ENCODE peak calls at places on chromosomes 7 and 10, in four cellular contexts. N is spleen, T is osteoblast, D is trophoblast cell. M is an unnamed sample.

GRCh38 chr7:69656077-69656476 is 57.8 kb downstream of the AUTS2 start:
- DNase-seq in D (no peak), N (no peak), T (no peak), M (no peak)

GRCh38 chr10:31158000-31158658 is 126.5 kb upstream of the ZNF438 start:
- DNase-seq in D (no peak), N (no peak), T (no peak), M (no peak)

GRCh38 chr7:15326044-15326644 is 235.7 kb downstream of the AGMO start:
- DNase-seq in D (no peak), T (peak; percentile 18), N (no peak), M (peak; percentile 52)

GRCh38 chr10:12238821-12239220 is 42.8 kb downstream of the CDC123 start:
- DNase-seq in N (no peak), T (no peak), D (peak; percentile 61), M (no peak)

GRCh38 chr7:155208681-155209477 is 88.8 kb upstream of the INSIG1 start:
- DNase-seq in T (peak; percentile 89), D (no peak), N (peak; percentile 79), M (no peak)

GRCh38 chr10:102832987-102833386 is 4.2 kb downstream of the CYP17A1 start:
- DNase-seq in D (peak; percentile 86), N (no peak), T (peak; percentile 65), M (no peak)

GRCh38 chr10:70348228-70348850 is 34.1 kb downstream of the LRRC20 start:
- DNase-seq in T (no peak), N (peak; percentile 38), D (no peak), M (peak; percentile 29)

GRCh38 chr10:102269017-102269416 is 23.7 kb downstream of the GBF1 start:
- DNase-seq in T (no peak), N (no peak), D (no peak), M (no peak)

GRCh38 chr7:86645174-86645566 is 1.5 kb downstream of the GRM3 start:
- DNase-seq in T (no peak), N (no peak), D (no peak), M (no peak)

GRCh38 chr10:42475168-42476098 is 162.9 kb downstream of the ZNF33B start:
- DNase-seq in D (peak; percentile 5), T (peak; percentile 85), N (peak; percentile 77), M (no peak)

GRCh38 chr7:107505997-107506682 is 36.3 kb downstream of the GPR22 start:
- DNase-seq in N (no peak), T (no peak), D (peak; percentile 59), M (peak; percentile 91)

GRCh38 chr7:50564630-50565558 is at the start of gene DDC:
- DNase-seq in N (no peak), D (no peak), T (no peak), M (no peak)

GRCh38 chr10:99784731-99785441 is 2.4 kb downstream of the ABCC2 start:
- DNase-seq in T (no peak), D (no peak), N (no peak), M (no peak)

GRCh38 chr10:17527530-17528146 is 73.2 kb upstream of the ST8SIA6 start:
- DNase-seq in D (no peak), N (no peak), T (no peak), M (peak; percentile 93)

GRCh38 chr7:54774785-54775740 is 16.1 kb upstream of the SEC61G start:
- DNase-seq in N (no peak), T (no peak), D (no peak), M (no peak)

GRCh38 chr10:64115913-64116643 is 594.9 kb downstream of the REEP3 start:
- DNase-seq in T (no peak), N (no peak), D (peak; percentile 8), M (peak; percentile 5)

GRCh38 chr10:121559321-121559720 is 38.9 kb downstream of the FGFR2 start:
- DNase-seq in T (peak; percentile 38), N (no peak), D (no peak), M (no peak)

GRCh38 chr7:151893405-151893923 is 16.5 kb upstream of the PRKAG2 start:
- DNase-seq in T (peak; percentile 14), N (peak; percentile 56), D (no peak), M (no peak)

DNA sequence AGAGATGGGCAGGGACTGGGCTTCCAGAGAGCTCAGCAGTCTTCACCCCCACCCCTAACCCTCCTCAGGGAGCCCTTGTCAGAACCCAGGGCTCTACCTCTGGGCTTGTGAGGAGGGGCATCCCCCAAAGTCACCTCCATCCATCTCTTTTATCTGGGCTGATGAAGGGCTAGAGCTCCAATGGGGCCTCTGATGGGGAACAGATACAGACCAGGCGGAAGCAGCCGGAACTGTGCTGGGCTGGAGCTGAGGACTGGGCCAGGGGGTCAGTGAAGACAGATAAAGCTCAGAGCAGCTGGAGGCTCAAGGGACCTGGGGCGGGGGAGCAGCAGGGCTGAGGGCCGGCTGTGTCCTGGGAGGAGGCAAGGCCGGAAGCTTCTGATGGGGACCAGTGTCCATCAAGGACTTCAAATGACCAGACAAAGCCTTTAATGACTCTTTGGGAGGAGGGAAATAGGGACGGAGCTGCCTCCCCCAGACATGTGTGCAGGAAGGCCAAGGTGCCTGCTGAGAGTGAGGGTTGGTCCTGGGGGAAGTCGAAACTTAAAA is 10.2 kb downstream of the KAZALD1 start:
- DNase-seq in T (peak; percentile 17), D (no peak), N (no peak), M (no peak)
- H3K27me3 ChIP-seq in T (peaks cover 43% of the 10 kb centered on the region), D (peaks cover 15% of the 10 kb centered on the region), N (no peaks in the 10 kb centered on the region), M (peaks cover 17% of the 10 kb centered on the region)

DNA sequence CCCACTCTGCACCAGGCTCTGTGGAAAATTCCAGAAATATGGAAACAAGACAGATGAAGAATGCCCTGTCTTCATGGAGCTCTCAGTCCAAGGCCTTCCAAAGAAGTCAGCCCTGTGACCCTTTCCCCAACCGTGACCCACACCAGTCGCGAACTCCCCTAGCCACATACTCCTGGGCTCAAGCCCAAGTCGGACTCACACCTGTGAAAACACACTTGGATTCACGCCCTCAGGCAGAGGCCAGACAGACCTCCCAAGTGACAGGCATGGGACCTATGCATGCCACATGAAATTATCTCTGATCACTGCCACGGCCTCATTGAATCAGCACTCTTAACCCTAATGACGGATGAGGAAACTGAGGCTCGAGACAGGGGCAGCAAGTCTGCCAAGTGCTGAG is 42.5 kb downstream of the ZCCHC24 start:
- DNase-seq in N (peak; percentile 47), D (no peak), T (no peak), M (no peak)
- H3K4me3 ChIP-seq in N (no peak overlapping the region), D (no peak overlapping the region), T (no peak overlapping the region), M (no peak overlapping the region)

DNA sequence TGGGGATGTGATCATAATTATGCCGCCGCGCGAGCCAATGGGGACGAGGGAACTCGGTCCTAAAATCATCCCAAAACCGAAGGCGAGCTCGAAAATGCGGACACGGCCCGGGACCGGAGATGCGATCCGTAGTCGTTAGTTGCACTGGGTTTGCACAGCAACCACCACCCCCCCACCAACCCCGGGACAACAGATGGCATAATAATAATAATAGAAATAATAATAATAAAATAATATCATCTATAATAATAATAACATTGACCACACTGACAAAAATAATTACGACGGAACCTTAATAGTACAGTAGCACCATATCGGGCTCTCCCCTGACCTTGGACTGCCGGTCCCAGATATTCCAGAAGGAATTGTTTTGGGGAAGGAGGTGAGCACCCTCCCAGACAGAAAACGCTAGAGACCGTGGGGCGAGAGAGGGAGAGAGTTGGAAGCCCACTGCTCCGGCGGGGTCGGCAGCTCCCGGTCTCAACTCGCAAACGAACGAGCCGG is 1.1 kb upstream of the EMX2 start:
- DNase-seq in D (no peak), N (no peak), T (peak; percentile 95), M (no peak)
- H3K27me3 ChIP-seq in D (peaks cover 88% of the 10 kb centered on the region), N (peaks cover 95% of the 10 kb centered on the region), T (peaks cover 81% of the 10 kb centered on the region), M (peaks cover 80% of the 10 kb centered on the region)

GRCh38 chr10:126041804-126042231 is 145.5 kb downstream of the FANK1 start:
- DNase-seq in N (peak; percentile 94), D (peak; percentile 67), T (peak; percentile 92), M (peak; percentile 38)
- H3K4me3 ChIP-seq in N (no peak overlapping the region), D (no peak overlapping the region), T (no peak overlapping the region), M (no peak overlapping the region)

GRCh38 chr10:132835848-132836233 is 49.9 kb upstream of the NKX6-2 start:
- DNase-seq in N (no peak), D (no peak), T (no peak), M (no peak)

GRCh38 chr10:132836248-132836831 is 50.4 kb upstream of the NKX6-2 start:
- DNase-seq in N (peak; percentile 76), D (no peak), T (peak; percentile 86), M (no peak)

GRCh38 chr10:132833421-132834111 is 47.6 kb upstream of the NKX6-2 start:
- DNase-seq in T (peak; percentile 49), D (no peak), N (peak; percentile 61), M (no peak)

GRCh38 chr10:132834311-132834761 is 48.4 kb upstream of the NKX6-2 start:
- DNase-seq in N (peak; percentile 69), T (peak; percentile 63), D (no peak), M (no peak)

DNA sequence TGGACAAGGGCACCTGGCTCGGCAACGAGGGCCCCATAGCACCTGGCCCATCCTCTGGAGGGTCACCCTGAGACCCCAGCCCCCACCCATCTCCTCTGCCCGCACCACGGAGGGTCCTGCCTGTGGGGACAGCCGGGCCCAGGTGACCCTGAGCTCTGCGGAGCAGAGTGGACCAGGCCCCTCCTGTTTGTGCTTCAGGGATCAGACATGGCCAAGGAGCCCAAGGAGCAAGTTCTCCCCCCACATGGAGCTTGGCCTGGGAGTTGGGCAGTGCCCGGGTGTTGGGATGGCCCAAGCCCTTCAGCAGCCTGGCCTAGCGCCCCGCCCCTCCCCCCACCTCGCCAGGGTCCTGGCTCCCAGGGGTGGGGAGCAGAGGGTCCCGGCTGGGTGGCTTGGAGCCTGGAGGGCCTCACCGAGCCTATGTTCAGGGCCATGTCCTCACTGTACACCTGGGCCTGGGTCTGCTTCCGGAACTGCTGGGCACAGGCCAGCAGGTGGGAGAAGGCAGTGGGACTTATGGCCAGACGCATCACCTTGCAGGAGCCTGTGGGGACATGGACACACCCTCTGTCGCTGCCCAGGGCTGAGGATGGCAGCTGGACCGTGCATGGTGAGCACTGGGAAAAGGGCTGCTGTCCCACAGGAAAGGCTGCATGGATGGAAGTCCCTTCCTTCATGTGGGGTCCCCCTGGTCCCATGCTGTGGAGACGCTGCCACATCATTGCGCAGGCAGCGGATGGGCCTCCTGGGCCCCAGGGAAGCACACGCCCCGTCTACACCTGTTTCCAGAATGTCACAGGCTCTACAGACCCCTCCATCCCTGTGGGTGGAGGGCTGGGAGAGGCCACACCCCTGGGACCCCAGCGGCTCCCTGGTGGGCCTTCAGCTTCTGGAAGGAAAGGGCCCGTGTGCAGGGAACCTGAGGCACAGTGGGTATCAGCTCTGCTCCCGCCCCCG is 49.2 kb upstream of the NKX6-2 start:
- DNase-seq in D (no peak), T (peak; percentile 73), N (peak; percentile 66), M (no peak)
- H3K27me3 ChIP-seq in D (no peaks in the 10 kb centered on the region), T (peaks cover 31% of the 10 kb centered on the region), N (peaks cover 36% of the 10 kb centered on the region), M (no peaks in the 10 kb centered on the region)

DNA sequence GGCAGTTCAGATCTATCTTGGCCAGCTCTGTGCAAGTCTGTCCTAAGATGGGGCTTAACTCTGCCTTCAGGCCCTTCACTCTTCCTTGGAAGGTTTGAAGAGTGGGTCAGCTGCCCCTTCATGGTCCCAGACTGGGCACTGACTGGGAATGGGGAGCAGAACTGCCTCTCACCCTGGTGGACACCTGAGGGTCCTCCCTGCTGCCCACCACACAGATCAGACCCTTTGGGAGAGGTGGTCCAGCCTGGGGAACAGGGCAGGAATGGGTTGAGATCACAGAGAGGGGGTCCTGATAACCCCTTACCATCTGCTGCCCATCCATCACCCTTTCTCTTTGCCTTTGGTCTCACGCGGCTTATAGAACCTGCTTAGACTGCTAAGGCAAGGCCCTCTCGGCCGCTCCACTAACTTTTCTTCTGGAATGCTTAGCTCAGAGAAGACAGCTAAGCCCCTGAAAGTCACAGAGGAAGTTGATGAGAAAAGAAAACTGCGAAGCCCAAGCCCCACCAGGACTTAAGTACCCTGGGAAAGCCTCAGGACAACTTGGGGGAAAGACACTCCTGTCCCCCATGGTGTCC is 402 bp upstream of the CDHR1 start:
- DNase-seq in T (no peak), N (peak; percentile 54), D (no peak), M (peak; percentile 4)
- H3K4me3 ChIP-seq in T (no peak overlapping the region), N (peak overlapping the region; percentile 44), D (no peak overlapping the region), M (peak overlapping the region; percentile 44)

GRCh38 chr10:29956335-29956924 is 103.0 kb downstream of the JCAD start:
- DNase-seq in T (no peak), D (no peak), N (no peak), M (no peak)
- H3K27me3 ChIP-seq in T (peaks cover 6% of the 10 kb centered on the region), D (no peaks in the 10 kb centered on the region), N (no peaks in the 10 kb centered on the region), M (no peaks in the 10 kb centered on the region)

GRCh38 chr7:88267421-88267820 is 39.3 kb downstream of the STEAP4 start:
- DNase-seq in T (no peak), N (no peak), D (no peak), M (no peak)
- H3K4me3 ChIP-seq in T (no peak overlapping the region), N (no peak overlapping the region), D (no peak overlapping the region), M (no peak overlapping the region)

M was measured in bronchial epithelial cell.